ENCODE peak calls at places on chromosomes 13 and 19, in eight cellular contexts. Z, X, E, L, S, P, K and W are unnamed samples.

GRCh38 chr13:114063545-114064515 is 68.6 kb downstream of the RASA3 start:
- DNase-seq in X (peak), L (peak), P (no peak), S (peak), Z (peak), E (peak), K (peak), W (peak)

GRCh38 chr19:39544201-39544903 is 4.4 kb upstream of the EID2 start:
- DNase-seq in Z (no peak), K (no peak), L (peak), E (no peak), P (no peak), X (peak), S (no peak), W (no peak)

GRCh38 chr13:106151056-106151699 is 384.3 kb downstream of the EFNB2 start:
- DNase-seq in L (peak), E (peak), S (no peak), Z (peak), X (peak), P (no peak), K (no peak), W (no peak)

GRCh38 chr19:8831832-8832131 is 322 bp downstream of the ZNF558 start:
- DNase-seq in L (no peak), E (no peak), K (no peak), P (no peak), X (no peak), Z (no peak), S (no peak), W (no peak)

GRCh38 chr19:51129716-51130115 is 5.0 kb downstream of the SIGLEC9 start:
- DNase-seq in E (no peak), X (no peak), K (no peak), P (no peak), S (no peak), Z (no peak), L (no peak), W (no peak)

GRCh38 chr13:83881917-83882625 is at the start of gene SLITRK1:
- DNase-seq in P (no peak), E (peak), K (no peak), X (peak), S (no peak), Z (no peak), L (peak), W (no peak)

GRCh38 chr13:107824636-107825035 is 390.7 kb downstream of the LIG4 start:
- DNase-seq in K (no peak), E (no peak), X (no peak), Z (no peak), S (no peak), L (no peak), P (no peak), W (no peak)

GRCh38 chr19:15449620-15450527 is at the start of gene WIZ:
- DNase-seq in X (peak), E (peak), S (no peak), Z (peak), K (peak), L (peak), P (no peak), W (peak)

GRCh38 chr13:98549728-98550317 is 27.1 kb downstream of the STK24 start:
- DNase-seq in L (peak), P (no peak), S (no peak), K (no peak), X (peak), E (no peak), Z (no peak), W (no peak)

DNA sequence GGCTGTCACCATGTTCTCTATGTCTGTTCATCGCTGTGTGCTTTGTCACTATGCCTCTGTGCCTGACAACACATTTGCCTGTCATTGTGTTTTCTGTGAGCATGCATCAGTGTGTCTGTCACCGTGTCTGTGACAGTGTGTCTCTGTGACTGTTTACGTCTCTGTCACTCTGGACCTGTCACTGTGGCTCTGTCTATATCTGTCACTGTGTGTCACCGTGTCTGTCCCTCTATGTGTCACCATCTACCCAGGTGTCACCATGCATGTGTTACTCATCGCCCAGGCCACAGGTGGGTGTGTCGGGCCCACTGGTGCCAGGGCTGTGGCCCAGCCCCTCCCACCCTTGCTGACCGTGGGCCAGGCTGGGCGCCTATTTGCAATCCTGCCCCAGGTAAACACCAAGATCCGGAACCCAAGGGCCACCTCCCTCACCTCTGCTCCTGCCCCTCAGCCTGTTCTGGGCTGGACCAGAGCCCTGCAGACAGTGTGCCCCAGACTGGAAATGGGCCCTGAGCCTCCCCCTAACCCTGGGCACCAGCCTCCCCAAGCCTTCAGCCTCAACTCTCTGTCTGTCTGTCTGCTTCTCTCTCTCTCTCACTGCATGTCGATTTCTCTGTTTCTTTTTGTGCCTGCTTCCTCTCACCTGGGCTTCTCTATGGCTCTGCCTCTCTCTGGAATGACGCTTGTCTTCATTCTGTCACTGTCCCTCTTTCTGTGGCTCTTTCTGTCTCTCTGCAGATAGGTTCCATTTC is 7.7 kb downstream of the IRF2BP1 start:
- DNase-seq in X (no peak), S (no peak), K (no peak), E (no peak), P (no peak), Z (peak), L (no peak), W (no peak)
- TF ChIP-seq CTCF in X (no peak), S (no peak), K (no peak), E (no peak), P (no peak), Z (no peak), L (no peak), W (no peak)

DNA sequence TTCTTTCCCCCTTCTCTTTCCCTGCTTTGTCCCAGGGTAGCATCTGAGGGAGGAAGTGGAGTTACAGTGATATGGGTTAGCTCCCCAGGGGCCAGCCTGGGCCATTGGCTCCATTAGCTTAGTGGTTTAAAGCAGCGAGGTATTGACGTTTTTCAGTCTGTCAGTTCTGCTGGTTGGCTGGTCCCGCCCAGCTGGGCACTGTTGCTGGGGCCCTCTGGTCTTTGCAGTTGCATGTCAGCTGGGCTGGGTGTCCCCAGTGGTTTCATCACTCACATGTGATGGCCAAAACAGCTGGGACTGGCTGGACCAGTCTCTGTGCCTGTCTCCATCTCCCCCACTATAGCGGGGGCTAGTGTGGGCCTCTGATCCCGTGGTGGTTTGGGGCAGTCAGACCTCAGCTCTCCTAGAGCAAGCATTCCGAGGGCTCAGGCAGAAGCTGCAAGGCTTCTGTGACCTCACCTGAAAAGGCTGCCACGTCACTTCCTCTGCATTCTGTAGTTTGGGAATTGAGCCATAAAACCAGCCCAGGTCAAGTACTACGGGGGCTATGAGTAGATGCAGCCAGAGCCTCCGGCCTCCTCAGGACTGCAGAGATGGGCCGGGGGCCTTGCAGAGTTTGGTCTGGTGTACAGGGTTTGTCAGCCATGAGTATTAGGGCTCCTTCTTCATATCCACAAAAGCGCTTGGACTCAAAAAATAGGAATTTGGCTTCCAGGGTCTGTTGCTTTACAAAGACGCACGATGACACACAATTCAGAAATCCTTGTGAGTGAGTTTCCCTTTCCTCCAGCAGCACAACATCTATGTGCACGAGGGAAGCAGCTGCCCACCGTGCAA is 30.0 kb downstream of the TSSK6 start:
- DNase-seq in E (no peak), L (peak), S (no peak), Z (no peak), X (peak), K (no peak), P (no peak), W (peak)
- H3K4me3 ChIP-seq in E (no peak), L (no peak), S (no peak), Z (no peak), X (no peak), K (no peak), P (no peak), W (no peak)

GRCh38 chr19:12333162-12334159 is at the start of gene ZNF563:
- DNase-seq in Z (peak), E (peak), P (peak), S (peak), K (peak), L (peak), X (peak), W (peak)

GRCh38 chr19:12330340-12330739 is 3.1 kb downstream of the ZNF563 start:
- DNase-seq in S (no peak), K (no peak), Z (no peak), E (no peak), P (no peak), X (no peak), L (no peak), W (no peak)

GRCh38 chr19:12325690-12326089 is 7.7 kb downstream of the ZNF563 start:
- DNase-seq in P (no peak), Z (no peak), S (no peak), L (no peak), E (no peak), X (no peak), K (no peak), W (no peak)

GRCh38 chr19:12331211-12331941 is 2.1 kb downstream of the ZNF563 start:
- DNase-seq in P (no peak), E (peak), S (no peak), X (no peak), L (no peak), Z (no peak), K (no peak), W (no peak)
- H3K27ac ChIP-seq in P (no peak), E (no peak), S (no peak), X (no peak), L (no peak), Z (no peak), K (no peak), W (peak)

GRCh38 chr19:41439441-41440222 is at the start of gene DMAC2:
- DNase-seq in P (peak), S (peak), L (peak), Z (peak), X (peak), K (peak), E (peak), W (peak)
- TF ChIP-seq CTCF in P (peak), S (no peak), L (peak), Z (peak), X (peak), K (peak), E (peak), W (peak)

DNA sequence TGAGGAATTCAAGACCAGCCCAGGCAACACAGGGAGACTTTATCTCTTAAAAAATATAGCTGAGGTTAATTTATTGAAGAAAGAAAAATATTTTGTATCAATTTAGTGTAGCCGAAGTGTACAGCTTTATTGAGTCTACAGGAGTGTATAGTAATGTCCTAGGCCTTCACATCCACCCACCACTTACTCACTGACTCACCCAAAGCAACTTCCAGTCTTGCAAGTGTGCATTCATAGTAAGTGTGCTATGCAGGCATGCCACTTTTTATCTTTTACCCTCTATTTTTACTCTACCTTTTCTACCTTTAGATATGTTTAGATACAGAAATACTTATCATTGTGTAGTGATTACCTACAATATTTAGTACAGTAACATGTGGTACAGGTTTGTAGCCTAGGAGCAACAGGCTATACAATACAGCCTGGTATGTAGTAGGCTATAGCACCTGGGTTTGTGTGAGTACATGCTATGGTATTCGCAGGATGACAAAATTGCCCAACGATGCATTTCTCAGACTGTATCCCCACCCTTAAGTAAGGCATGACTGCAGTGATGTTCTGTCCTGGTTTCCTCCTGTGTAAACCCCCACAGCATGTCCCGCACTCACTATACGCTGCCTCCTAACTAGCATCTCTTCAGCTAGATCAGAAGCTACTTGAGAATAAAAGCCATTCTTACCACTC is 15.3 kb upstream of the ATP12A start:
- DNase-seq in X (peak), P (no peak), E (no peak), K (no peak), S (no peak), Z (peak), L (peak), W (no peak)
- H3K4me3 ChIP-seq in X (no peak), P (no peak), E (no peak), K (no peak), S (no peak), Z (peak), L (no peak), W (no peak)

GRCh38 chr13:28356506-28357064 is 138.3 kb downstream of the FLT1 start:
- DNase-seq in P (no peak), S (no peak), E (no peak), K (no peak), X (no peak), Z (no peak), L (no peak), W (no peak)
- H3K27ac ChIP-seq in P (no peak), S (no peak), E (no peak), K (no peak), X (no peak), Z (no peak), L (no peak), W (no peak)

GRCh38 chr13:81874681-81875661 is 1534.0 kb upstream of the SPRY2 start:
- DNase-seq in E (peak), P (no peak), L (no peak), X (no peak), K (no peak), S (no peak), Z (peak), W (no peak)

GRCh38 chr13:81874253-81874652 is 1533.3 kb upstream of the SPRY2 start:
- DNase-seq in Z (no peak), P (no peak), X (no peak), L (no peak), K (no peak), S (no peak), E (no peak), W (no peak)

GRCh38 chr13:81872581-81872980 is 1531.7 kb upstream of the SPRY2 start:
- DNase-seq in S (no peak), X (no peak), K (no peak), P (no peak), Z (peak), E (peak), L (no peak), W (no peak)
- TF ChIP-seq CTCF in S (no peak), X (no peak), K (no peak), P (peak), Z (peak), E (peak), L (no peak), W (no peak)

DNA sequence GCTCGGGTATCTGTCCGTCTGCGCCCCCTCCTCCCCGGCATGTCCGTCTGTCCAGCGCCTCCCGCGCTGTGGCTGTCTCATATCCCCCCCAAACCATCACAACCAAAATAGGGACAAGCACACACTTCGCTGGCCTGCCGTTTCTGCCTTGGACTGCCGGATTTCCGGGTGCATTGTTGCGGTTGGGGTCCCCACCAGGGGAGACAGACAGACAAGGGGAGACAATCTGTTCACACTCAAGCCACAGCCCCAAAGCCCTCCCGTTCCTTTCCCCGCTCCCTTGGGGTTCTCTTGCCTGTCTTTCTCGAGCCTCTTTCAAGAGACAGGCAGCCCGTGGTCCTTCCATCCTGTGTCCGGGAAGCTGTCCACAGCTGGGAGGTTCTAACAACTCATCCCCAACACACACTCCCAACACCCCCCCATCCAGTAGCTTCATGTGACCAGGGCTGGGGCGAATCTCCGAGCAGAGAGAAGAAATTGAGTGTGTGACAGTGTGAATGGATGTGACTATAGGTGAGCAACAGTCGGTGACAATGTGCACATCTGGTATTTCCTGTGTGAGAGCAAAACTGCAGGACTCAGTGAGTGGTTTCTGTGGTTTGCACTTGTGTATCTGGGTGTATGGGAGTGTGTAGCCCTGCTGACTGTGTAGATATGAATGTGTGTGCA is 16.5 kb upstream of the FOSB start:
- DNase-seq in E (no peak), X (peak), L (peak), P (no peak), Z (peak), K (peak), S (no peak), W (peak)
- H3K4me3 ChIP-seq in E (peak), X (peak), L (peak), P (peak), Z (peak), K (peak), S (peak), W (peak)

GRCh38 chr19:911197-912033 is 1.6 kb downstream of the R3HDM4 start:
- DNase-seq in X (no peak), S (no peak), P (no peak), K (no peak), L (no peak), Z (no peak), E (no peak), W (no peak)
- H3K27ac ChIP-seq in X (no peak), S (no peak), P (no peak), K (no peak), L (no peak), Z (no peak), E (no peak), W (no peak)